ENCODE peak calls at places on chromosomes 13 and 19, in eight cellular contexts. M is stimulated activated CD4-positive, alpha-beta T cell treated with anti-CD3 and anti-CD28 coated beads, Interleukin-15, amount 100 ng/mL, for 24 hours; W is left lung; J is GM12865; L is foreskin keratinocyte; Z is OCI-LY7; I is CD8-positive, alpha-beta T cell; D is cardiac muscle cell. H is an unnamed sample.

GRCh38 chr19:5563941-5564612 is 3.7 kb downstream of the TINCR start:
- DNase-seq in Z (no peak), D (no peak), I (no peak), J (no peak), M (no peak), L (no peak), W (no peak), H (no peak)

GRCh38 chr19:38877781-38878574 is at the start of gene RINL:
- DNase-seq in I (peak), J (peak), M (peak), L (no peak), W (peak), Z (peak), D (no peak), H (no peak)

GRCh38 chr13:114179087-114179658 is at the start of gene CFAP97D2:
- DNase-seq in M (no peak), W (no peak), Z (no peak), L (no peak), I (no peak), J (no peak), D (no peak), H (no peak)

GRCh38 chr13:22451345-22451744 is 729.4 kb upstream of the SGCG start:
- DNase-seq in D (no peak), M (no peak), J (no peak), I (no peak), Z (no peak), L (no peak), W (no peak), H (no peak)

GRCh38 chr13:114122591-114123211 is 9.7 kb downstream of the RASA3 start:
- DNase-seq in I (no peak), D (no peak), W (peak), L (no peak), Z (no peak), M (no peak), J (no peak), H (no peak)

GRCh38 chr19:13681509-13681908 is 82.8 kb upstream of the MRI1 start:
- DNase-seq in Z (no peak), L (no peak), I (no peak), D (no peak), M (no peak), W (no peak), J (no peak), H (peak)

GRCh38 chr13:39016789-39017188 is 21.1 kb downstream of the PROSER1 start:
- DNase-seq in W (no peak), M (no peak), D (peak), L (no peak), Z (peak), I (no peak), J (peak), H (peak)

GRCh38 chr19:54937926-54938325 is 9.4 kb downstream of the NLRP7 start:
- DNase-seq in L (no peak), J (peak), W (no peak), D (no peak), I (no peak), M (no peak), Z (peak), H (no peak)

GRCh38 chr19:8609210-8610040 is 1.1 kb downstream of the ADAMTS10 start:
- DNase-seq in J (no peak), Z (no peak), M (peak), L (no peak), W (peak), D (peak), I (peak), H (peak)

GRCh38 chr13:73223372-73223781 is 164.6 kb downstream of the KLF5 start:
- DNase-seq in L (no peak), D (no peak), Z (no peak), I (no peak), J (peak), W (no peak), M (peak), H (no peak)